ENCODE peak calls at places on chromosomes 13 and 19, in six cellular contexts. One of them, this sample, is unnamed.

GRCh38 chr13:30454991-30455390 is 10.7 kb downstream of the HMGB1 start:
- DNase-seq in GM12878: no peak
- DNase-seq in GM12892: no peak
- DNase-seq in HepG2: no peak
- DNase-seq in H1: no peak
- DNase-seq in K562: no peak
- DNase-seq in this sample: no peak

GRCh38 chr13:25372275-25373081 is 704 bp downstream of the ATP8A2 start:
- DNase-seq in K562: peak
- DNase-seq in H1: peak
- DNase-seq in HepG2: no peak
- DNase-seq in GM12892: no peak
- DNase-seq in GM12878: no peak
- DNase-seq in this sample: no peak

GRCh38 chr13:24076124-24076523 is 84.4 kb upstream of the SPATA13 start:
- DNase-seq in K562: no peak
- DNase-seq in HepG2: peak
- DNase-seq in H1: no peak
- DNase-seq in GM12878: no peak
- DNase-seq in GM12892: no peak
- DNase-seq in this sample: no peak

GRCh38 chr19:23541991-23542390 is 145.0 kb downstream of the ZNF675 start:
- DNase-seq in K562: no peak
- DNase-seq in HepG2: no peak
- DNase-seq in H1: no peak
- DNase-seq in GM12878: no peak
- DNase-seq in GM12892: no peak
- DNase-seq in this sample: no peak

GRCh38 chr19:5480427-5480836 is 25.2 kb downstream of the ZNRF4 start:
- DNase-seq in H1: peak
- DNase-seq in GM12892: no peak
- DNase-seq in K562: peak
- DNase-seq in GM12878: no peak
- DNase-seq in HepG2: peak
- DNase-seq in this sample: no peak

GRCh38 chr19:31885280-31885853 is 460.0 kb upstream of the ZNF507 start:
- DNase-seq in K562: no peak
- DNase-seq in HepG2: no peak
- DNase-seq in GM12878: no peak
- DNase-seq in H1: no peak
- DNase-seq in GM12892: no peak
- DNase-seq in this sample: no peak

GRCh38 chr19:41555752-41556151 is 20.2 kb upstream of the CEACAM21 start:
- DNase-seq in GM12892: no peak
- DNase-seq in HepG2: no peak
- DNase-seq in H1: no peak
- DNase-seq in K562: no peak
- DNase-seq in GM12878: no peak
- DNase-seq in this sample: no peak

GRCh38 chr13:80465321-80465720 is 124.4 kb upstream of the SPRY2 start:
- DNase-seq in H1: no peak
- DNase-seq in GM12878: no peak
- DNase-seq in HepG2: no peak
- DNase-seq in GM12892: no peak
- DNase-seq in K562: no peak
- DNase-seq in this sample: no peak

GRCh38 chr13:48265217-48265815 is 32.3 kb downstream of the ITM2B start:
- DNase-seq in HepG2: no peak
- DNase-seq in GM12878: peak
- DNase-seq in H1: no peak
- DNase-seq in K562: no peak
- DNase-seq in GM12892: no peak
- DNase-seq in this sample: no peak

GRCh38 chr13:106958690-106959089 is 390.8 kb upstream of the ARGLU1 start:
- DNase-seq in GM12892: no peak
- DNase-seq in HepG2: peak
- DNase-seq in GM12878: no peak
- DNase-seq in H1: no peak
- DNase-seq in K562: no peak
- DNase-seq in this sample: no peak

GRCh38 chr19:57850553-57851017 is 926 bp downstream of the ZNF587 start:
- DNase-seq in H1: peak
- DNase-seq in HepG2: peak
- DNase-seq in GM12878: no peak
- DNase-seq in K562: peak
- DNase-seq in GM12892: no peak
- DNase-seq in this sample: no peak

GRCh38 chr19:33089061-33089460 is 8.1 kb downstream of the GPATCH1 start:
- DNase-seq in K562: no peak
- DNase-seq in GM12892: no peak
- DNase-seq in H1: no peak
- DNase-seq in HepG2: no peak
- DNase-seq in GM12878: no peak
- DNase-seq in this sample: no peak

GRCh38 chr13:52695856-52696255 is 43.2 kb downstream of the SUGT1 start:
- DNase-seq in GM12878: peak
- DNase-seq in K562: no peak
- DNase-seq in GM12892: no peak
- DNase-seq in HepG2: peak
- DNase-seq in H1: no peak
- DNase-seq in this sample: no peak

GRCh38 chr13:98451676-98452105 is 125.2 kb downstream of the STK24 start:
- DNase-seq in GM12878: no peak
- DNase-seq in H1: no peak
- DNase-seq in GM12892: no peak
- DNase-seq in HepG2: no peak
- DNase-seq in K562: no peak
- DNase-seq in this sample: no peak

GRCh38 chr13:97272526-97272925 is 50.4 kb downstream of the MBNL2 start:
- DNase-seq in GM12892: no peak
- DNase-seq in H1: no peak
- DNase-seq in K562: no peak
- DNase-seq in GM12878: no peak
- DNase-seq in HepG2: no peak
- DNase-seq in this sample: no peak

GRCh38 chr13:54196684-54197083 is 1168.1 kb downstream of the OLFM4 start:
- DNase-seq in HepG2: no peak
- DNase-seq in GM12892: no peak
- DNase-seq in H1: no peak
- DNase-seq in GM12878: no peak
- DNase-seq in K562: no peak
- DNase-seq in this sample: no peak

GRCh38 chr13:21767032-21767431 is 96.2 kb downstream of the FGF9 start:
- DNase-seq in GM12892: no peak
- DNase-seq in HepG2: no peak
- DNase-seq in K562: no peak
- DNase-seq in GM12878: no peak
- DNase-seq in H1: no peak
- DNase-seq in this sample: no peak

GRCh38 chr19:35935911-35936737 is at the start of gene LRFN3:
- DNase-seq in GM12878: no peak
- DNase-seq in GM12892: no peak
- DNase-seq in H1: peak
- DNase-seq in K562: peak
- DNase-seq in HepG2: peak
- DNase-seq in this sample: peak

GRCh38 chr19:40605201-40605971 is 4.2 kb downstream of the LTBP4 start:
- DNase-seq in K562: peak
- DNase-seq in HepG2: peak
- DNase-seq in GM12878: peak
- DNase-seq in GM12892: peak
- DNase-seq in H1: peak
- DNase-seq in this sample: peak

GRCh38 chr13:62747629-62748028 is 1332.0 kb upstream of the PCDH20 start:
- DNase-seq in H1: no peak
- DNase-seq in HepG2: no peak
- DNase-seq in GM12878: no peak
- DNase-seq in GM12892: no peak
- DNase-seq in K562: no peak
- DNase-seq in this sample: no peak

GRCh38 chr19:45250832-45251451 is at the start of gene MARK4:
- DNase-seq in K562: peak
- DNase-seq in HepG2: no peak
- DNase-seq in GM12892: peak
- DNase-seq in GM12878: no peak
- DNase-seq in H1: peak
- DNase-seq in this sample: peak

GRCh38 chr19:13781547-13781946 is 7.3 kb downstream of the C19orf53 start:
- DNase-seq in K562: peak
- DNase-seq in HepG2: no peak
- DNase-seq in GM12892: no peak
- DNase-seq in GM12878: no peak
- DNase-seq in H1: peak
- DNase-seq in this sample: no peak

GRCh38 chr19:33470686-33471085 is 50.9 kb downstream of the PEPD start:
- DNase-seq in H1: no peak
- DNase-seq in HepG2: no peak
- DNase-seq in GM12878: no peak
- DNase-seq in K562: no peak
- DNase-seq in GM12892: no peak
- DNase-seq in this sample: no peak

GRCh38 chr19:38990949-38991697 is 15.6 kb upstream of the FBXO17 start:
- DNase-seq in GM12878: no peak
- DNase-seq in H1: no peak
- DNase-seq in K562: no peak
- DNase-seq in GM12892: no peak
- DNase-seq in HepG2: no peak
- DNase-seq in this sample: no peak

GRCh38 chr13:59601993-59602392 is 561.7 kb downstream of the DIAPH3 start:
- DNase-seq in GM12892: no peak
- DNase-seq in GM12878: no peak
- DNase-seq in HepG2: no peak
- DNase-seq in H1: no peak
- DNase-seq in K562: no peak
- DNase-seq in this sample: no peak

GRCh38 chr19:18282021-18282787 is 782 bp upstream of the JUND start:
- DNase-seq in GM12892: no peak
- DNase-seq in HepG2: peak
- DNase-seq in H1: no peak
- DNase-seq in K562: no peak
- DNase-seq in GM12878: no peak
- DNase-seq in this sample: no peak

GRCh38 chr13:113086031-113086750 is 19.4 kb upstream of the F7 start:
- DNase-seq in GM12878: no peak
- DNase-seq in K562: peak
- DNase-seq in GM12892: no peak
- DNase-seq in HepG2: no peak
- DNase-seq in H1: no peak
- DNase-seq in this sample: no peak

DNA sequence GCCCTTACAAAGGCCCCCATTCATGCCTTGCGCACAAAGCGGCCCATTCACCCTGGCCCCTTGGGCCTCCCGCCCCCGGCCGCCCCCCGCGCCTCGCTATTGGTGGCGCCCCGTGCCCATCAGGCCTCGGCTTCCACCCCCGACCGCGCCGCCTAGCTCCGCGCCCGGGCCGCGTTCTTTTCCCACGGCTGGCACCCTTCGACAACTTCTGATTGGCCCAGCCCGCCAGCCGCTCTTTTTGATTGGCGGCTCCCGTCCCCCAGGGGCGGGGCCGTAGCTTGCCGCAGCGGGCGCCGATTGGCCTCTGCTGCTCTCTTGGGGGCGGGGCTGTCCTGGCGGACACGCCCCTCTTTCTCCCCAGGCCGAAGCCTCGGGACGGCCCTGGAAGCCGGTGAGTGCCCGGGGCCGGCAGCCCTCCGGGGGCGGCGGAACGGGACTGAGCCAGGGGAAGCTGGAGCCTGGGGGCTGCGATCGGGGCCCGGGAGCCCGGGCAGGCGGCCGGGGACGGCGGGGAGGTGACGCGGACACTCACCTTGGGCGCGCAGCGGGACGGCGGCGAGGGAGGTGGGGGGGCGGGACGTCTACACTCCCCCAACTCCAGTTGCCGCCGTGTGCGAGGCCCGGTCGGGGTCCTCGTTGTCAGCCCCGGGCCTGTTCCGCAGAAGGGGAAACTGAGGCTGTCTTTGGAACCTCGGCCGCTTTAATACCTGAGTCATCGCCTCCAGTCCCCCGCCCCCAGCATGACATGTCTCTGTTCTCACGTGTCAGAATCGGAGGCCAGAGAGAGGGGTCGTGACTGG is at the start of gene MYH14:
- DNase-seq in GM12878: no peak
- DNase-seq in K562: peak
- DNase-seq in GM12892: no peak
- DNase-seq in HepG2: peak
- DNase-seq in H1: peak
- DNase-seq in this sample: no peak
- TF ChIP-seq TAF1 in GM12878: no peak
- TF ChIP-seq TAF1 in K562: no peak
- TF ChIP-seq TAF1 in GM12892: no peak
- TF ChIP-seq TAF1 in HepG2: no peak
- TF ChIP-seq TAF1 in H1: peak
- TF ChIP-seq TAF1 in this sample: no peak

GRCh38 chr13:27960362-27961226 is 8.5 kb downstream of the CDX2 start:
- DNase-seq in HepG2: peak
- DNase-seq in H1: peak
- DNase-seq in GM12878: no peak
- DNase-seq in K562: peak
- DNase-seq in GM12892: no peak
- DNase-seq in this sample: no peak
- TF ChIP-seq POLR2A in HepG2: no peak
- TF ChIP-seq POLR2A in H1: no peak
- TF ChIP-seq POLR2A in GM12878: no peak
- TF ChIP-seq POLR2A in K562: no peak
- TF ChIP-seq POLR2A in GM12892: no peak
- TF ChIP-seq POLR2A in this sample: no peak

GRCh38 chr13:43300817-43301216 is 277.4 kb downstream of the DNAJC15 start:
- DNase-seq in H1: no peak
- DNase-seq in GM12878: no peak
- DNase-seq in HepG2: no peak
- DNase-seq in K562: no peak
- DNase-seq in GM12892: no peak
- DNase-seq in this sample: no peak
- TF ChIP-seq TAF1 in H1: no peak
- TF ChIP-seq TAF1 in GM12878: no peak
- TF ChIP-seq TAF1 in HepG2: no peak
- TF ChIP-seq TAF1 in K562: no peak
- TF ChIP-seq TAF1 in GM12892: no peak
- TF ChIP-seq TAF1 in this sample: no peak

GRCh38 chr19:55340784-55341147 is 1.1 kb downstream of the KMT5C start:
- DNase-seq in K562: no peak
- DNase-seq in H1: no peak
- DNase-seq in GM12878: no peak
- DNase-seq in GM12892: no peak
- DNase-seq in HepG2: no peak
- DNase-seq in this sample: no peak

GRCh38 chr19:55339225-55340143 is at the start of gene KMT5C:
- DNase-seq in GM12878: peak
- DNase-seq in H1: peak
- DNase-seq in K562: peak
- DNase-seq in HepG2: peak
- DNase-seq in GM12892: peak
- DNase-seq in this sample: peak

GRCh38 chr19:55342044-55342531 is 2.4 kb downstream of the KMT5C start:
- DNase-seq in GM12878: no peak
- DNase-seq in K562: peak
- DNase-seq in GM12892: no peak
- DNase-seq in H1: no peak
- DNase-seq in HepG2: no peak
- DNase-seq in this sample: no peak

GRCh38 chr19:55340144-55340783 is 588 bp downstream of the KMT5C start:
- DNase-seq in K562: peak
- DNase-seq in GM12878: no peak
- DNase-seq in HepG2: no peak
- DNase-seq in H1: no peak
- DNase-seq in GM12892: no peak
- DNase-seq in this sample: no peak

GRCh38 chr19:55341191-55342043 is 1.7 kb downstream of the KMT5C start:
- DNase-seq in GM12892: peak
- DNase-seq in HepG2: peak
- DNase-seq in GM12878: no peak
- DNase-seq in H1: peak
- DNase-seq in K562: peak
- DNase-seq in this sample: peak
- TF ChIP-seq POLR2A in GM12892: no peak
- TF ChIP-seq POLR2A in HepG2: no peak
- TF ChIP-seq POLR2A in GM12878: no peak
- TF ChIP-seq POLR2A in H1: no peak
- TF ChIP-seq POLR2A in K562: no peak
- TF ChIP-seq POLR2A in this sample: no peak

This sample was measured in GM12891.